ENCODE peak calls at places on chromosomes 1 and 21, in nine cellular contexts. H is HL-60; G is cardiac muscle cell; D is right atrium auricular region; L is uterus; X is left ventricle myocardium inferior; A is effector memory CD4-positive, alpha-beta T cell; W is AG04450; C is RWPE2. B is an unnamed sample. For H3K27me3, the result is how much of the 10 kb centered on the place peaks cover.

GRCh38 chr21:41640756-41641509 is 125.9 kb downstream of the RIPK4 start:
- DNase-seq in H (no peak), G (no peak), D (peak), L (peak), X (no peak), A (no peak), W (no peak), C (no peak), B (no peak)

GRCh38 chr1:169546087-169546995 is 39.9 kb downstream of the F5 start:
- DNase-seq in H (peak), G (peak), D (no peak), L (peak), X (no peak), A (peak), W (peak), C (no peak), B (peak)

GRCh38 chr1:43890815-43891214 is 42.8 kb upstream of the ARTN start:
- DNase-seq in H (no peak), G (no peak), D (no peak), L (no peak), X (no peak), A (no peak), W (no peak), C (no peak), B (no peak)

GRCh38 chr1:19072285-19072981 is 116.0 kb upstream of the IFFO2 start:
- DNase-seq in H (no peak), G (no peak), D (no peak), L (no peak), X (no peak), A (no peak), W (no peak), C (no peak), B (no peak)

GRCh38 chr1:3924186-3924815 is 24.2 kb upstream of the C1orf174 start:
- DNase-seq in H (no peak), G (no peak), D (no peak), L (no peak), X (no peak), A (no peak), W (no peak), C (no peak), B (no peak)

GRCh38 chr1:113531321-113531720 is 141.0 kb downstream of the MAGI3 start:
- DNase-seq in H (no peak), G (no peak), D (no peak), L (no peak), X (no peak), A (no peak), W (no peak), C (no peak), B (no peak)

GRCh38 chr21:45154511-45155508 is 80.4 kb downstream of the ADARB1 start:
- DNase-seq in H (no peak), G (peak), D (peak), L (no peak), X (no peak), A (no peak), W (no peak), C (no peak), B (no peak)

GRCh38 chr1:214264196-214264595 is 16.8 kb upstream of the SMYD2 start:
- DNase-seq in H (no peak), G (no peak), D (no peak), L (no peak), X (no peak), A (no peak), W (no peak), C (no peak), B (no peak)

GRCh38 chr1:183303325-183303645 is 114.9 kb downstream of the NMNAT2 start:
- DNase-seq in H (no peak), G (no peak), D (no peak), L (no peak), X (no peak), A (no peak), W (no peak), C (no peak), B (no peak)

DNA sequence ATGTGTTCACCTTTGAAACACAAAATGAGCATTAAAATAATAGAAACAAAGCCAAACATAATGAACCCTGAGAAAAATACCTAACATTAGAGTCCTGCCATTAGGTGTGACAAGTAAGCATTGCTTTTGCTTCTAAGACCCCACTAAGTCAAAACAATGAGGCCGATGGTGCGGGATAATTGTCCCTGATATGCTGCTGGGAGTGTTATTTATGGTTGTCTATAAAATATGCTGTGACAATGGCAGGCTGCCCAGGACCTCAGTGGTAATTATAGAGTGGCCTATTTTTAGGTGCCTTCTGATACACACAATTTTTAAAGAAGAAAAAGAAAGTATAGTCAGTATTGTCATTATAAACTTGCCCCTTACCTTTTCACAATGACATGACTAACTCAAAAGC is 1423.1 kb downstream of the AMY1C start:
- DNase-seq in H (no peak), G (peak), D (no peak), L (no peak), X (no peak), A (no peak), W (no peak), C (no peak), B (no peak)
- H3K27ac ChIP-seq in H (no peak), G (no peak), D (no peak), L (no peak), X (no peak), A (no peak), W (no peak), C (no peak), B (no peak)

DNA sequence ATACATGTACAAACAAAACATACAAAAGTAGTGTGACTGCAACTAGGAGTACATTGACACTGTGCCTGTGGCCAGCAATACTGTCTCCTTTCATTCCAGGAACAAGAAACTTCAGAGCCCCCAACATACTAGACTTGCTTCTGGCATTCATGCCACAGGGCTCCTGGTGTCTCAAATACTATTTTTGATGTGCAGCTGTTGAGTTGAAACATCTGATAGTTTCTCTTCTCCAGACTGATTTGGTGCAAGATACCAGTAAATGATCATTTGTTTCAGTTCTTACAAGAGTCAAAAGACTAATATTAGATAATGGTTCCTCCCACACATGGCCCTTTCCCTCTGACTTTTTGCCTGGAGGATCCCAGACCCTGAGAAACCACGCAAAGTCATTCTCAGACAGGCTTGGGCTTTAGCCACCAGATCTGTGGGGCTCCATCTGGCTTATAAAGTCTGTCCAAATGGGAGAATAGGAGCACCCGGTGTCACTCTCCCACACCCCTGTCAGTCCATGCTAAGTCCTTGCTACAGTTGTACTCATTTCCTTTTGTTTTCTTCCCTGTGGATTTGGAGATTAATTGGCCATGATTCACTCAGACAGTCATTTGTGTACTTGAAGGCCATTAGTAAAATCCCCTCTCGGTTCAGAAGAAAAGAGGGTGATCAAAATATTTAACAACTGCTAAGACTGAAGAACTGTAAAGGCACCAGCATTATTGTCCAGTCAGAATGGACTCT is 163.5 kb upstream of the RUNX1 start:
- DNase-seq in H (no peak), G (no peak), D (no peak), L (no peak), X (no peak), A (no peak), W (no peak), C (no peak), B (no peak)
- H3K27me3 ChIP-seq in H (under half), G (half or more), D (under half), L (under half), X (under half), A (under half), W (under half), C (under half), B (under half)

DNA sequence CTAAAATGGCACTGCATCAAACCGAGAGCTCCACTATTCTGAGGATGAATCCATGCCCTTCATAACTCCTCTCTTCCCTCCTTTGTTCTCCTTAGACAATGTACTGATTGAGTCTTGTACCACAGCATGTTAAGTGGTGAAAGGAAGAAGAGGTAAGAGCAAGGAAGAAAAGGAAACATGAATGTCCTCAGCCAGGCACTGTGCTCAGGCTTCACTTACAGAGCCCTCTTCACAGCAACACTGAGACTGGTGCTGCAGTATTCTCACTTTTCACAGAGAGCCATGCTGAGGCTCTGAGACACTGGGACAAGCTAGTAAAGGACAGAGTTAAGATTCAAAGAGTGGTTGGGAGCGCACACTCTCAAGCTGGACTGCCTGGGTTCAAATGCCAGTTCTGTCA is 143.5 kb downstream of the AKT3 start:
- DNase-seq in H (no peak), G (no peak), D (no peak), L (no peak), X (no peak), A (no peak), W (no peak), C (no peak), B (no peak)
- H3K27ac ChIP-seq in H (no peak), G (no peak), D (no peak), L (no peak), X (no peak), A (no peak), W (no peak), C (no peak), B (no peak)

GRCh38 chr1:29236743-29236992 is 346 bp downstream of the PTPRU start:
- DNase-seq in H (no peak), G (no peak), D (no peak), L (no peak), X (no peak), A (no peak), W (no peak), C (no peak), B (no peak)
- H3K27me3 ChIP-seq in H (under half), G (under half), D (under half), L (under half), X (under half), A (under half), W (under half), C (under half), B (under half)

DNA sequence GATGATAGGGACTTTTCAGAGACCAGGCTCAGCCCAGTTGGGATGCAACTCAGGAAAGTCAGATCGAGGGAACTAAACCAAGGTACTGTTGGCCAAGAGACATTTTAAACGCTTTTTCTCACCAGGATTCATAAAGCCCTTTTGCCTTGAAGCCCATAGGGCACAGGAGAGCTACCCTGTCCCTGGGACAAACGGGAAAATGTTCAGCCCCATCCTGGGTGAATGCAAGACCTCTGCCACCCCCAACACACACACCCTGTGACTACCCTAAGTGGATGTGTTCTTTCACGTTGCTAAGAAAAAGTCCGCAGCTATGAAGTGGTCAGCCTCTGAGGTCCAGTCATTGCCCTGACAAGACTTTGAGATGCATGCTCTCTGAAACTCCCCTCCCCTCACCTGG is 58.4 kb downstream of the ITPKB start:
- DNase-seq in H (no peak), G (no peak), D (no peak), L (no peak), X (no peak), A (no peak), W (no peak), C (no peak), B (no peak)
- H3K27ac ChIP-seq in H (peak), G (peak), D (peak), L (no peak), X (peak), A (peak), W (peak), C (no peak), B (no peak)

DNA sequence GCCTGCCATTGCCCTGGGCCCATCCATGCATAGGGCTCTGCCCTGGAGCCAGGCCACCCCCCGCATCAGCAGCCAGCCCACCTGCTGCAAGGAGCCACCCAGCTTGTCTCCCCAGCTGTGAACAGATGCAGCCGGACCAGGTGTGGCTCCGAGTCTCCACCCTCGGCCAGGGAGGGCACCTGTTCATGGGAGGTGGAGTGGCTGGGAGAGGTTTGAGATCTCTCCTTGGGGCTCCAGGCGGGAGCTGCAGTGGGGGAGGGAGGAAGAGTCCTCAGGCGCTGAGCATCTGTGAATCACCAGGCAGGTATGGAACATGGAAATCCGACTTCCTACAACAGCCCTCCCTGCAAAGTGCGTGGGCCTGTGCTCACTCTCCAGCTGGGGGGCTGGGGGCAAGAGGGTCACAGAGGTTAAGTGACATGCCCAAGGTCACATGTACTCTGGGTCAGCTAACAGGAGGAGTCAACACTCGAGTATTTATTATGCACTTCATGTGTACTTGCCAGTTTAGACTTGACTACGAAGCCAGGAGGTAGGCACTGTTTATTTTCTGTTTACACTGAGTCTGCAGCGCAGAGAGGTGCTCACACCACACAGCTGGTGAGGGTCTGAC is 4.8 kb upstream of the HES5 start:
- DNase-seq in H (no peak), G (no peak), D (no peak), L (no peak), X (no peak), A (no peak), W (no peak), C (peak), B (no peak)
- H3K27me3 ChIP-seq in H (half or more), G (half or more), D (under half), L (under half), X (half or more), A (under half), W (under half), C (under half), B (under half)

DNA sequence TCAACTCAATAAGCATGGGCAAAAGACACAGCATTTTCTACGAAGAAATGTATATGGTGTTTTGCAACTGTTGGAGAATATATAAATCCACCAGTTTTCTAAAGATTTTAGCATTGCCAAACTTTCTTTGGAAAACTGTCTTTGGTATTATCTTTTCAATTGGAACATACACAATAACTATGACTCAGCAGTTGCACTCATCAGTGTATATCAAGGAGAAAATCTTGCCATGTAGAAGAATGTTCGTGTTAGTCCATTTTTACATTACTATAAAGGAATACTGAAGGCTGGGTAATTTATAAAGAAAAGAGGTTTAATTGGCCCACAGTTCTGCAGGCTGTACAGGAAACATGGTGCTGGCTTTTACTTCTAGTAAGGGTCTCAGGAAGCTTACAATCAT is 41.1 kb downstream of the PRKAA2 start:
- DNase-seq in H (no peak), G (no peak), D (no peak), L (no peak), X (no peak), A (no peak), W (peak), C (no peak), B (no peak)
- H3K27ac ChIP-seq in H (no peak), G (no peak), D (peak), L (no peak), X (peak), A (no peak), W (no peak), C (no peak), B (no peak)